ENCODE peak calls at places on chromosomes 1 and 21, in six cellular contexts. One of them, this sample, is unnamed.

GRCh38 chr1:115727706-115728249 is 40.7 kb downstream of the CASQ2 start:
- DNase-seq in GM12891: no peak
- DNase-seq in AG08396: peak
- DNase-seq in activated T-cell treated with anti-CD3 and anti-CD28 coated beads, Interleukin-2, amount 50 U/mL, for 24 hours: no peak
- DNase-seq in cardiac fibroblast: peak
- DNase-seq in epithelial cell of esophagus: peak
- DNase-seq in this sample: no peak

GRCh38 chr21:29130234-29130993 is at the start of gene MAP3K7CL:
- DNase-seq in GM12891: no peak
- DNase-seq in AG08396: peak
- DNase-seq in activated T-cell treated with anti-CD3 and anti-CD28 coated beads, Interleukin-2, amount 50 U/mL, for 24 hours: no peak
- DNase-seq in cardiac fibroblast: peak
- DNase-seq in epithelial cell of esophagus: peak
- DNase-seq in this sample: no peak

GRCh38 chr21:42850866-42851391 is 28.4 kb downstream of the WDR4 start:
- DNase-seq in GM12891: peak
- DNase-seq in AG08396: no peak
- DNase-seq in activated T-cell treated with anti-CD3 and anti-CD28 coated beads, Interleukin-2, amount 50 U/mL, for 24 hours: peak
- DNase-seq in cardiac fibroblast: peak
- DNase-seq in epithelial cell of esophagus: peak
- DNase-seq in this sample: peak

GRCh38 chr1:210797422-210797821 is 336.5 kb downstream of the KCNH1 start:
- DNase-seq in GM12891: no peak
- DNase-seq in AG08396: no peak
- DNase-seq in activated T-cell treated with anti-CD3 and anti-CD28 coated beads, Interleukin-2, amount 50 U/mL, for 24 hours: no peak
- DNase-seq in cardiac fibroblast: no peak
- DNase-seq in epithelial cell of esophagus: no peak
- DNase-seq in this sample: no peak

GRCh38 chr1:41735587-41736290 is 183.0 kb downstream of the HIVEP3 start:
- DNase-seq in GM12891: no peak
- DNase-seq in AG08396: no peak
- DNase-seq in activated T-cell treated with anti-CD3 and anti-CD28 coated beads, Interleukin-2, amount 50 U/mL, for 24 hours: no peak
- DNase-seq in cardiac fibroblast: peak
- DNase-seq in epithelial cell of esophagus: no peak
- DNase-seq in this sample: no peak

GRCh38 chr1:10178602-10179407 is 31.6 kb upstream of the KIF1B start:
- DNase-seq in GM12891: no peak
- DNase-seq in AG08396: no peak
- DNase-seq in activated T-cell treated with anti-CD3 and anti-CD28 coated beads, Interleukin-2, amount 50 U/mL, for 24 hours: no peak
- DNase-seq in cardiac fibroblast: no peak
- DNase-seq in epithelial cell of esophagus: no peak
- DNase-seq in this sample: no peak

GRCh38 chr1:25802915-25803314 is 2.9 kb downstream of the SELENON start:
- DNase-seq in GM12891: no peak
- DNase-seq in AG08396: no peak
- DNase-seq in activated T-cell treated with anti-CD3 and anti-CD28 coated beads, Interleukin-2, amount 50 U/mL, for 24 hours: no peak
- DNase-seq in cardiac fibroblast: no peak
- DNase-seq in epithelial cell of esophagus: no peak
- DNase-seq in this sample: no peak

GRCh38 chr21:46392921-46393320 is 65.8 kb upstream of the DIP2A start:
- DNase-seq in GM12891: no peak
- DNase-seq in AG08396: peak
- DNase-seq in activated T-cell treated with anti-CD3 and anti-CD28 coated beads, Interleukin-2, amount 50 U/mL, for 24 hours: no peak
- DNase-seq in cardiac fibroblast: peak
- DNase-seq in epithelial cell of esophagus: no peak
- DNase-seq in this sample: no peak

GRCh38 chr1:1336446-1336845 is 5.4 kb downstream of the TAS1R3 start:
- DNase-seq in GM12891: no peak
- DNase-seq in AG08396: no peak
- DNase-seq in activated T-cell treated with anti-CD3 and anti-CD28 coated beads, Interleukin-2, amount 50 U/mL, for 24 hours: no peak
- DNase-seq in cardiac fibroblast: no peak
- DNase-seq in epithelial cell of esophagus: no peak
- DNase-seq in this sample: no peak

GRCh38 chr1:156419863-156420208 is 50.8 kb downstream of the RHBG start:
- DNase-seq in GM12891: no peak
- DNase-seq in AG08396: no peak
- DNase-seq in activated T-cell treated with anti-CD3 and anti-CD28 coated beads, Interleukin-2, amount 50 U/mL, for 24 hours: peak
- DNase-seq in cardiac fibroblast: no peak
- DNase-seq in epithelial cell of esophagus: no peak
- DNase-seq in this sample: peak

GRCh38 chr21:42171091-42172053 is 47.6 kb upstream of the ABCG1 start:
- DNase-seq in GM12891: no peak
- DNase-seq in AG08396: no peak
- DNase-seq in activated T-cell treated with anti-CD3 and anti-CD28 coated beads, Interleukin-2, amount 50 U/mL, for 24 hours: no peak
- DNase-seq in cardiac fibroblast: no peak
- DNase-seq in epithelial cell of esophagus: peak
- DNase-seq in this sample: no peak

GRCh38 chr1:63804829-63805484 is 31.1 kb downstream of the ROR1 start:
- DNase-seq in GM12891: no peak
- DNase-seq in AG08396: no peak
- DNase-seq in activated T-cell treated with anti-CD3 and anti-CD28 coated beads, Interleukin-2, amount 50 U/mL, for 24 hours: no peak
- DNase-seq in cardiac fibroblast: no peak
- DNase-seq in epithelial cell of esophagus: no peak
- DNase-seq in this sample: no peak

GRCh38 chr1:82227696-82228095 is 427.0 kb downstream of the ADGRL2 start:
- DNase-seq in GM12891: no peak
- DNase-seq in AG08396: no peak
- DNase-seq in activated T-cell treated with anti-CD3 and anti-CD28 coated beads, Interleukin-2, amount 50 U/mL, for 24 hours: no peak
- DNase-seq in cardiac fibroblast: peak
- DNase-seq in epithelial cell of esophagus: peak
- DNase-seq in this sample: no peak

GRCh38 chr21:35222021-35222420 is 172.9 kb upstream of the RUNX1 start:
- DNase-seq in GM12891: no peak
- DNase-seq in AG08396: no peak
- DNase-seq in activated T-cell treated with anti-CD3 and anti-CD28 coated beads, Interleukin-2, amount 50 U/mL, for 24 hours: no peak
- DNase-seq in cardiac fibroblast: no peak
- DNase-seq in epithelial cell of esophagus: peak
- DNase-seq in this sample: no peak

GRCh38 chr1:148353461-148354283 is 129.4 kb downstream of the PPIAL4G start:
- DNase-seq in GM12891: no peak
- DNase-seq in AG08396: peak
- DNase-seq in activated T-cell treated with anti-CD3 and anti-CD28 coated beads, Interleukin-2, amount 50 U/mL, for 24 hours: no peak
- DNase-seq in cardiac fibroblast: peak
- DNase-seq in epithelial cell of esophagus: peak
- DNase-seq in this sample: no peak

GRCh38 chr1:239909894-239910293 is 181.8 kb upstream of the FMN2 start:
- DNase-seq in GM12891: no peak
- DNase-seq in AG08396: peak
- DNase-seq in activated T-cell treated with anti-CD3 and anti-CD28 coated beads, Interleukin-2, amount 50 U/mL, for 24 hours: no peak
- DNase-seq in cardiac fibroblast: peak
- DNase-seq in epithelial cell of esophagus: peak
- DNase-seq in this sample: no peak

GRCh38 chr1:62395291-62395690 is 41.6 kb upstream of the USP1 start:
- DNase-seq in GM12891: no peak
- DNase-seq in AG08396: no peak
- DNase-seq in activated T-cell treated with anti-CD3 and anti-CD28 coated beads, Interleukin-2, amount 50 U/mL, for 24 hours: no peak
- DNase-seq in cardiac fibroblast: no peak
- DNase-seq in epithelial cell of esophagus: no peak
- DNase-seq in this sample: no peak

GRCh38 chr1:151475175-151475574 is 15.9 kb upstream of the POGZ start:
- DNase-seq in GM12891: peak
- DNase-seq in AG08396: no peak
- DNase-seq in activated T-cell treated with anti-CD3 and anti-CD28 coated beads, Interleukin-2, amount 50 U/mL, for 24 hours: no peak
- DNase-seq in cardiac fibroblast: no peak
- DNase-seq in epithelial cell of esophagus: peak
- DNase-seq in this sample: peak

GRCh38 chr1:159946242-159947187 is 1.1 kb upstream of the IGSF9 start:
- DNase-seq in GM12891: no peak
- DNase-seq in AG08396: no peak
- DNase-seq in activated T-cell treated with anti-CD3 and anti-CD28 coated beads, Interleukin-2, amount 50 U/mL, for 24 hours: no peak
- DNase-seq in cardiac fibroblast: no peak
- DNase-seq in epithelial cell of esophagus: no peak
- DNase-seq in this sample: no peak

GRCh38 chr1:245091818-245092637 is 62.8 kb upstream of the KIF26B start:
- DNase-seq in GM12891: no peak
- DNase-seq in AG08396: peak
- DNase-seq in activated T-cell treated with anti-CD3 and anti-CD28 coated beads, Interleukin-2, amount 50 U/mL, for 24 hours: no peak
- DNase-seq in cardiac fibroblast: peak
- DNase-seq in epithelial cell of esophagus: peak
- DNase-seq in this sample: no peak

GRCh38 chr1:5992814-5993552 is 758 bp upstream of the NPHP4 start:
- DNase-seq in GM12891: no peak
- DNase-seq in AG08396: no peak
- DNase-seq in activated T-cell treated with anti-CD3 and anti-CD28 coated beads, Interleukin-2, amount 50 U/mL, for 24 hours: peak
- DNase-seq in cardiac fibroblast: no peak
- DNase-seq in epithelial cell of esophagus: peak
- DNase-seq in this sample: no peak

GRCh38 chr1:26788836-26789611 is 1.3 kb downstream of the PIGV start:
- DNase-seq in GM12891: peak
- DNase-seq in AG08396: peak
- DNase-seq in activated T-cell treated with anti-CD3 and anti-CD28 coated beads, Interleukin-2, amount 50 U/mL, for 24 hours: peak
- DNase-seq in cardiac fibroblast: peak
- DNase-seq in epithelial cell of esophagus: peak
- DNase-seq in this sample: peak

GRCh38 chr1:202585591-202585934 is 124.7 kb downstream of the SYT2 start:
- DNase-seq in GM12891: no peak
- DNase-seq in AG08396: no peak
- DNase-seq in activated T-cell treated with anti-CD3 and anti-CD28 coated beads, Interleukin-2, amount 50 U/mL, for 24 hours: no peak
- DNase-seq in cardiac fibroblast: no peak
- DNase-seq in epithelial cell of esophagus: no peak
- DNase-seq in this sample: no peak

GRCh38 chr1:221777434-221778072 is 35.7 kb upstream of the DUSP10 start:
- DNase-seq in GM12891: no peak
- DNase-seq in AG08396: no peak
- DNase-seq in activated T-cell treated with anti-CD3 and anti-CD28 coated beads, Interleukin-2, amount 50 U/mL, for 24 hours: no peak
- DNase-seq in cardiac fibroblast: no peak
- DNase-seq in epithelial cell of esophagus: no peak
- DNase-seq in this sample: no peak

GRCh38 chr1:151840421-151840820 is 801 bp upstream of the C2CD4D start:
- DNase-seq in GM12891: no peak
- DNase-seq in AG08396: no peak
- DNase-seq in activated T-cell treated with anti-CD3 and anti-CD28 coated beads, Interleukin-2, amount 50 U/mL, for 24 hours: no peak
- DNase-seq in cardiac fibroblast: no peak
- DNase-seq in epithelial cell of esophagus: no peak
- DNase-seq in this sample: no peak

GRCh38 chr21:45632165-45632896 is 11.2 kb upstream of the PCBP3 start:
- DNase-seq in GM12891: no peak
- DNase-seq in AG08396: no peak
- DNase-seq in activated T-cell treated with anti-CD3 and anti-CD28 coated beads, Interleukin-2, amount 50 U/mL, for 24 hours: no peak
- DNase-seq in cardiac fibroblast: no peak
- DNase-seq in epithelial cell of esophagus: no peak
- DNase-seq in this sample: no peak

GRCh38 chr21:42299324-42300044 is 15.7 kb downstream of the TFF3 start:
- DNase-seq in GM12891: no peak
- DNase-seq in AG08396: no peak
- DNase-seq in activated T-cell treated with anti-CD3 and anti-CD28 coated beads, Interleukin-2, amount 50 U/mL, for 24 hours: no peak
- DNase-seq in cardiac fibroblast: no peak
- DNase-seq in epithelial cell of esophagus: peak
- DNase-seq in this sample: no peak